ENCODE peak calls at places on chromosomes 3 and 15, in eight cellular contexts. One of them, this sample, is unnamed.

GRCh38 chr15:22810735-22811338 is 24.4 kb downstream of the NIPA1 start:
- DNase-seq in HuH-7.5: no peak
- DNase-seq in LoVo: no peak
- DNase-seq in RWPE1: no peak
- DNase-seq in AML-193: no peak
- DNase-seq in cardiac septum: peak; percentile 33
- DNase-seq in NCI-H1105: no peak
- DNase-seq in NCI-H460: no peak
- DNase-seq in this sample: no peak

GRCh38 chr3:194632983-194633348 is 253 bp downstream of the TMEM44 start:
- DNase-seq in HuH-7.5: peak; percentile 63
- DNase-seq in LoVo: no peak
- DNase-seq in RWPE1: peak; percentile 34
- DNase-seq in AML-193: peak; percentile 49
- DNase-seq in cardiac septum: peak; percentile 74
- DNase-seq in NCI-H1105: peak; percentile 75
- DNase-seq in NCI-H460: no peak
- DNase-seq in this sample: no peak

GRCh38 chr3:135917076-135917475 is 48.5 kb upstream of the PPP2R3A start:
- DNase-seq in HuH-7.5: no peak
- DNase-seq in LoVo: no peak
- DNase-seq in RWPE1: no peak
- DNase-seq in AML-193: no peak
- DNase-seq in cardiac septum: no peak
- DNase-seq in NCI-H1105: no peak
- DNase-seq in NCI-H460: no peak
- DNase-seq in this sample: no peak

GRCh38 chr3:45103753-45104714 is 42.1 kb downstream of the CDCP1 start:
- DNase-seq in HuH-7.5: no peak
- DNase-seq in LoVo: no peak
- DNase-seq in RWPE1: no peak
- DNase-seq in AML-193: no peak
- DNase-seq in cardiac septum: no peak
- DNase-seq in NCI-H1105: no peak
- DNase-seq in NCI-H460: no peak
- DNase-seq in this sample: no peak

GRCh38 chr3:188993140-188993539 is 178.6 kb upstream of the TPRG1 start:
- DNase-seq in HuH-7.5: no peak
- DNase-seq in LoVo: no peak
- DNase-seq in RWPE1: no peak
- DNase-seq in AML-193: no peak
- DNase-seq in cardiac septum: no peak
- DNase-seq in NCI-H1105: no peak
- DNase-seq in NCI-H460: no peak
- DNase-seq in this sample: no peak

GRCh38 chr15:79401301-79401700 is 30.8 kb upstream of the MINAR1 start:
- DNase-seq in HuH-7.5: no peak
- DNase-seq in LoVo: no peak
- DNase-seq in RWPE1: no peak
- DNase-seq in AML-193: peak; percentile 8
- DNase-seq in cardiac septum: no peak
- DNase-seq in NCI-H1105: no peak
- DNase-seq in NCI-H460: no peak
- DNase-seq in this sample: no peak

GRCh38 chr3:46163551-46163981 is 44.5 kb downstream of the CCR1 start:
- DNase-seq in HuH-7.5: no peak
- DNase-seq in LoVo: peak; percentile 8
- DNase-seq in RWPE1: peak; percentile 30
- DNase-seq in AML-193: no peak
- DNase-seq in cardiac septum: no peak
- DNase-seq in NCI-H1105: no peak
- DNase-seq in NCI-H460: peak; percentile 27
- DNase-seq in this sample: no peak

GRCh38 chr3:50260027-50260941 is 8.7 kb upstream of the SEMA3B start:
- DNase-seq in HuH-7.5: peak; percentile 97
- DNase-seq in LoVo: peak; percentile 91
- DNase-seq in RWPE1: peak; percentile 77
- DNase-seq in AML-193: peak; percentile 91
- DNase-seq in cardiac septum: peak; percentile 97
- DNase-seq in NCI-H1105: peak; percentile 72
- DNase-seq in NCI-H460: peak; percentile 80
- DNase-seq in this sample: peak; percentile 94

GRCh38 chr3:191378142-191378541 is 47.8 kb upstream of the UTS2B start:
- DNase-seq in HuH-7.5: no peak
- DNase-seq in LoVo: no peak
- DNase-seq in RWPE1: no peak
- DNase-seq in AML-193: no peak
- DNase-seq in cardiac septum: no peak
- DNase-seq in NCI-H1105: no peak
- DNase-seq in NCI-H460: no peak
- DNase-seq in this sample: no peak

GRCh38 chr3:100454684-100455083 is 37.7 kb upstream of the TMEM45A start:
- DNase-seq in HuH-7.5: peak; percentile 62
- DNase-seq in LoVo: no peak
- DNase-seq in RWPE1: no peak
- DNase-seq in AML-193: no peak
- DNase-seq in cardiac septum: no peak
- DNase-seq in NCI-H1105: no peak
- DNase-seq in NCI-H460: no peak
- DNase-seq in this sample: no peak

GRCh38 chr3:148889828-148890227 is 24.7 kb downstream of the CPA3 start:
- DNase-seq in HuH-7.5: no peak
- DNase-seq in LoVo: no peak
- DNase-seq in RWPE1: no peak
- DNase-seq in AML-193: no peak
- DNase-seq in cardiac septum: no peak
- DNase-seq in NCI-H1105: no peak
- DNase-seq in NCI-H460: no peak
- DNase-seq in this sample: no peak

GRCh38 chr3:81910244-81910852 is 148.9 kb upstream of the GBE1 start:
- DNase-seq in HuH-7.5: no peak
- DNase-seq in LoVo: peak; percentile 45
- DNase-seq in RWPE1: peak; percentile 13
- DNase-seq in AML-193: peak; percentile 72
- DNase-seq in cardiac septum: no peak
- DNase-seq in NCI-H1105: peak; percentile 14
- DNase-seq in NCI-H460: peak; percentile 46
- DNase-seq in this sample: peak; percentile 15

GRCh38 chr15:78392430-78392829 is 45.6 kb upstream of the IREB2 start:
- DNase-seq in HuH-7.5: no peak
- DNase-seq in LoVo: no peak
- DNase-seq in RWPE1: no peak
- DNase-seq in AML-193: no peak
- DNase-seq in cardiac septum: no peak
- DNase-seq in NCI-H1105: peak; percentile 67
- DNase-seq in NCI-H460: no peak
- DNase-seq in this sample: peak; percentile 38

GRCh38 chr3:37124431-37124830 is 50.0 kb downstream of the LRRFIP2 start:
- DNase-seq in HuH-7.5: no peak
- DNase-seq in LoVo: no peak
- DNase-seq in RWPE1: no peak
- DNase-seq in AML-193: no peak
- DNase-seq in cardiac septum: no peak
- DNase-seq in NCI-H1105: no peak
- DNase-seq in NCI-H460: no peak
- DNase-seq in this sample: no peak

GRCh38 chr3:112446343-112446742 is 52.9 kb downstream of the BTLA start:
- DNase-seq in HuH-7.5: no peak
- DNase-seq in LoVo: no peak
- DNase-seq in RWPE1: no peak
- DNase-seq in AML-193: peak; percentile 55
- DNase-seq in cardiac septum: no peak
- DNase-seq in NCI-H1105: no peak
- DNase-seq in NCI-H460: no peak
- DNase-seq in this sample: no peak

This sample was measured in WTC11.